ENCODE peak calls at places on chromosomes 1 and 21, in six cellular contexts. One of them, this sample, is unnamed.

GRCh38 chr1:54221113-54221834 is 21.3 kb downstream of the MRPL37 start:
- DNase-seq in Panc1: no peak
- DNase-seq in BJ: no peak
- DNase-seq in mammary epithelial cell: no peak
- DNase-seq in AG10803: no peak
- DNase-seq in GM06990: no peak
- DNase-seq in this sample: no peak

GRCh38 chr21:20353351-20353750 is 644.9 kb upstream of the NCAM2 start:
- DNase-seq in Panc1: no peak
- DNase-seq in BJ: no peak
- DNase-seq in mammary epithelial cell: no peak
- DNase-seq in AG10803: no peak
- DNase-seq in GM06990: no peak
- DNase-seq in this sample: no peak

GRCh38 chr1:208358681-208359080 is 114.5 kb upstream of the PLXNA2 start:
- DNase-seq in Panc1: no peak
- DNase-seq in BJ: no peak
- DNase-seq in mammary epithelial cell: no peak
- DNase-seq in AG10803: no peak
- DNase-seq in GM06990: no peak
- DNase-seq in this sample: no peak

GRCh38 chr1:117680316-117681002 is 74.6 kb downstream of the TENT5C start:
- DNase-seq in Panc1: no peak
- DNase-seq in BJ: no peak
- DNase-seq in mammary epithelial cell: no peak
- DNase-seq in AG10803: no peak
- DNase-seq in GM06990: no peak
- DNase-seq in this sample: no peak

GRCh38 chr1:82775402-82776000 is 974.8 kb downstream of the ADGRL2 start:
- DNase-seq in Panc1: peak
- DNase-seq in BJ: no peak
- DNase-seq in mammary epithelial cell: peak
- DNase-seq in AG10803: peak
- DNase-seq in GM06990: no peak
- DNase-seq in this sample: peak

GRCh38 chr1:244821134-244821533 is 14.3 kb upstream of the COX20 start:
- DNase-seq in Panc1: no peak
- DNase-seq in BJ: no peak
- DNase-seq in mammary epithelial cell: peak
- DNase-seq in AG10803: no peak
- DNase-seq in GM06990: no peak
- DNase-seq in this sample: no peak

GRCh38 chr1:244104309-244105060 is 53.4 kb downstream of the ZBTB18 start:
- DNase-seq in Panc1: no peak
- DNase-seq in BJ: peak
- DNase-seq in mammary epithelial cell: peak
- DNase-seq in AG10803: peak
- DNase-seq in GM06990: no peak
- DNase-seq in this sample: peak

GRCh38 chr1:26539722-26540121 is 10.2 kb downstream of the RPS6KA1 start:
- DNase-seq in Panc1: no peak
- DNase-seq in BJ: no peak
- DNase-seq in mammary epithelial cell: no peak
- DNase-seq in AG10803: no peak
- DNase-seq in GM06990: no peak
- DNase-seq in this sample: no peak

GRCh38 chr1:117371436-117372151 is 4.3 kb downstream of the MAN1A2 start:
- DNase-seq in Panc1: no peak
- DNase-seq in BJ: no peak
- DNase-seq in mammary epithelial cell: no peak
- DNase-seq in AG10803: peak
- DNase-seq in GM06990: no peak
- DNase-seq in this sample: no peak

GRCh38 chr21:31182231-31183129 is 144.2 kb upstream of the KRTAP19-8 start:
- DNase-seq in Panc1: no peak
- DNase-seq in BJ: no peak
- DNase-seq in mammary epithelial cell: no peak
- DNase-seq in AG10803: no peak
- DNase-seq in GM06990: no peak
- DNase-seq in this sample: no peak

GRCh38 chr21:35138665-35139381 is 89.7 kb upstream of the RUNX1 start:
- DNase-seq in Panc1: no peak
- DNase-seq in BJ: no peak
- DNase-seq in mammary epithelial cell: peak
- DNase-seq in AG10803: peak
- DNase-seq in GM06990: peak
- DNase-seq in this sample: peak

GRCh38 chr1:169271094-169271493 is 96.5 kb downstream of the NME7 start:
- DNase-seq in Panc1: no peak
- DNase-seq in BJ: no peak
- DNase-seq in mammary epithelial cell: no peak
- DNase-seq in AG10803: no peak
- DNase-seq in GM06990: no peak
- DNase-seq in this sample: no peak

GRCh38 chr1:229870381-229870780 is 196.7 kb upstream of the GALNT2 start:
- DNase-seq in Panc1: no peak
- DNase-seq in BJ: no peak
- DNase-seq in mammary epithelial cell: no peak
- DNase-seq in AG10803: no peak
- DNase-seq in GM06990: no peak
- DNase-seq in this sample: no peak

GRCh38 chr1:228993106-228993505 is 257.8 kb downstream of the RHOU start:
- DNase-seq in Panc1: no peak
- DNase-seq in BJ: no peak
- DNase-seq in mammary epithelial cell: no peak
- DNase-seq in AG10803: no peak
- DNase-seq in GM06990: no peak
- DNase-seq in this sample: no peak

GRCh38 chr1:180236698-180237509 is 6.8 kb downstream of the LHX4 start:
- DNase-seq in Panc1: no peak
- DNase-seq in BJ: no peak
- DNase-seq in mammary epithelial cell: no peak
- DNase-seq in AG10803: no peak
- DNase-seq in GM06990: no peak
- DNase-seq in this sample: no peak

GRCh38 chr1:208146650-208147049 is 97.5 kb downstream of the PLXNA2 start:
- DNase-seq in Panc1: no peak
- DNase-seq in BJ: no peak
- DNase-seq in mammary epithelial cell: no peak
- DNase-seq in AG10803: no peak
- DNase-seq in GM06990: no peak
- DNase-seq in this sample: no peak

GRCh38 chr1:23403038-23403336 is 21.6 kb downstream of the TCEA3 start:
- DNase-seq in Panc1: peak
- DNase-seq in BJ: no peak
- DNase-seq in mammary epithelial cell: peak
- DNase-seq in AG10803: peak
- DNase-seq in GM06990: no peak
- DNase-seq in this sample: peak

GRCh38 chr1:53636621-53637171 is 102.3 kb downstream of the GLIS1 start:
- DNase-seq in Panc1: no peak
- DNase-seq in BJ: no peak
- DNase-seq in mammary epithelial cell: no peak
- DNase-seq in AG10803: no peak
- DNase-seq in GM06990: no peak
- DNase-seq in this sample: no peak

GRCh38 chr1:222754386-222755139 is 17.6 kb downstream of the FAM177B start:
- DNase-seq in Panc1: peak
- DNase-seq in BJ: peak
- DNase-seq in mammary epithelial cell: peak
- DNase-seq in AG10803: peak
- DNase-seq in GM06990: no peak
- DNase-seq in this sample: peak

GRCh38 chr1:206633708-206634121 is 1.6 kb upstream of the DYRK3 start:
- DNase-seq in Panc1: peak
- DNase-seq in BJ: peak
- DNase-seq in mammary epithelial cell: peak
- DNase-seq in AG10803: peak
- DNase-seq in GM06990: no peak
- DNase-seq in this sample: peak

GRCh38 chr1:95007687-95008086 is 65.1 kb downstream of the ALG14 start:
- DNase-seq in Panc1: no peak
- DNase-seq in BJ: no peak
- DNase-seq in mammary epithelial cell: peak
- DNase-seq in AG10803: no peak
- DNase-seq in GM06990: no peak
- DNase-seq in this sample: no peak

GRCh38 chr1:244246334-244246733 is 195.3 kb downstream of the ZBTB18 start:
- DNase-seq in Panc1: no peak
- DNase-seq in BJ: no peak
- DNase-seq in mammary epithelial cell: no peak
- DNase-seq in AG10803: no peak
- DNase-seq in GM06990: no peak
- DNase-seq in this sample: no peak

GRCh38 chr1:51265618-51266017 is 29.5 kb downstream of the RNF11 start:
- DNase-seq in Panc1: no peak
- DNase-seq in BJ: no peak
- DNase-seq in mammary epithelial cell: no peak
- DNase-seq in AG10803: no peak
- DNase-seq in GM06990: no peak
- DNase-seq in this sample: no peak

GRCh38 chr1:180586671-180587155 is 27.9 kb downstream of the OVAAL start:
- DNase-seq in Panc1: no peak
- DNase-seq in BJ: no peak
- DNase-seq in mammary epithelial cell: peak
- DNase-seq in AG10803: peak
- DNase-seq in GM06990: no peak
- DNase-seq in this sample: peak

GRCh38 chr1:234369784-234370183 is 3.5 kb upstream of the COA6 start:
- DNase-seq in Panc1: no peak
- DNase-seq in BJ: no peak
- DNase-seq in mammary epithelial cell: peak
- DNase-seq in AG10803: no peak
- DNase-seq in GM06990: no peak
- DNase-seq in this sample: peak

GRCh38 chr1:74673351-74674111 is at the start of gene ERICH3:
- DNase-seq in Panc1: no peak
- DNase-seq in BJ: no peak
- DNase-seq in mammary epithelial cell: peak
- DNase-seq in AG10803: no peak
- DNase-seq in GM06990: peak
- DNase-seq in this sample: no peak

GRCh38 chr1:9588551-9589143 is at the start of gene TMEM201:
- DNase-seq in Panc1: peak
- DNase-seq in BJ: peak
- DNase-seq in mammary epithelial cell: peak
- DNase-seq in AG10803: peak
- DNase-seq in GM06990: peak
- DNase-seq in this sample: peak
- TF ChIP-seq CTCF in Panc1: peak
- TF ChIP-seq CTCF in BJ: peak
- TF ChIP-seq CTCF in mammary epithelial cell: peak
- TF ChIP-seq CTCF in AG10803: peak
- TF ChIP-seq CTCF in GM06990: peak
- TF ChIP-seq CTCF in this sample: peak

GRCh38 chr1:217066794-217067193 is 343.6 kb upstream of the ESRRG start:
- DNase-seq in Panc1: no peak
- DNase-seq in BJ: no peak
- DNase-seq in mammary epithelial cell: no peak
- DNase-seq in AG10803: no peak
- DNase-seq in GM06990: no peak
- DNase-seq in this sample: no peak
- H3K4me3 ChIP-seq in Panc1: no peak
- H3K4me3 ChIP-seq in BJ: no peak
- H3K4me3 ChIP-seq in mammary epithelial cell: no peak
- H3K4me3 ChIP-seq in AG10803: no peak
- H3K4me3 ChIP-seq in GM06990: no peak
- H3K4me3 ChIP-seq in this sample: no peak

GRCh38 chr1:110893908-110894490 is 21.1 kb downstream of the CD53 start:
- DNase-seq in Panc1: no peak
- DNase-seq in BJ: no peak
- DNase-seq in mammary epithelial cell: peak
- DNase-seq in AG10803: no peak
- DNase-seq in GM06990: no peak
- DNase-seq in this sample: no peak
- TF ChIP-seq CTCF in Panc1: no peak
- TF ChIP-seq CTCF in BJ: no peak
- TF ChIP-seq CTCF in mammary epithelial cell: peak
- TF ChIP-seq CTCF in AG10803: no peak
- TF ChIP-seq CTCF in GM06990: no peak
- TF ChIP-seq CTCF in this sample: no peak

GRCh38 chr1:1164361-1164700 is 9.3 kb upstream of the TTLL10 start:
- DNase-seq in Panc1: no peak
- DNase-seq in BJ: no peak
- DNase-seq in mammary epithelial cell: no peak
- DNase-seq in AG10803: no peak
- DNase-seq in GM06990: no peak
- DNase-seq in this sample: no peak

GRCh38 chr1:1161078-1161682 is 12.5 kb upstream of the TTLL10 start:
- DNase-seq in Panc1: no peak
- DNase-seq in BJ: no peak
- DNase-seq in mammary epithelial cell: no peak
- DNase-seq in AG10803: no peak
- DNase-seq in GM06990: no peak
- DNase-seq in this sample: no peak

GRCh38 chr1:1163538-1164070 is 10.1 kb upstream of the TTLL10 start:
- DNase-seq in Panc1: no peak
- DNase-seq in BJ: no peak
- DNase-seq in mammary epithelial cell: no peak
- DNase-seq in AG10803: no peak
- DNase-seq in GM06990: no peak
- DNase-seq in this sample: no peak

GRCh38 chr1:1161683-1162079 is 12.0 kb upstream of the TTLL10 start:
- DNase-seq in Panc1: no peak
- DNase-seq in BJ: no peak
- DNase-seq in mammary epithelial cell: no peak
- DNase-seq in AG10803: no peak
- DNase-seq in GM06990: no peak
- DNase-seq in this sample: no peak

GRCh38 chr1:1162597-1163537 is 10.8 kb upstream of the TTLL10 start:
- DNase-seq in Panc1: no peak
- DNase-seq in BJ: no peak
- DNase-seq in mammary epithelial cell: peak
- DNase-seq in AG10803: no peak
- DNase-seq in GM06990: no peak
- DNase-seq in this sample: no peak
- H3K4me3 ChIP-seq in Panc1: no peak
- H3K4me3 ChIP-seq in BJ: no peak
- H3K4me3 ChIP-seq in mammary epithelial cell: peak
- H3K4me3 ChIP-seq in AG10803: no peak
- H3K4me3 ChIP-seq in GM06990: no peak
- H3K4me3 ChIP-seq in this sample: no peak

GRCh38 chr1:76015478-76016103 is 59.0 kb upstream of the ST6GALNAC3 start:
- DNase-seq in Panc1: no peak
- DNase-seq in BJ: no peak
- DNase-seq in mammary epithelial cell: no peak
- DNase-seq in AG10803: no peak
- DNase-seq in GM06990: no peak
- DNase-seq in this sample: no peak
- TF ChIP-seq CTCF in Panc1: no peak
- TF ChIP-seq CTCF in BJ: no peak
- TF ChIP-seq CTCF in mammary epithelial cell: no peak
- TF ChIP-seq CTCF in AG10803: no peak
- TF ChIP-seq CTCF in GM06990: no peak
- TF ChIP-seq CTCF in this sample: no peak

GRCh38 chr1:197683895-197684553 is 91.3 kb downstream of the DENND1B start:
- DNase-seq in Panc1: no peak
- DNase-seq in BJ: no peak
- DNase-seq in mammary epithelial cell: peak
- DNase-seq in AG10803: no peak
- DNase-seq in GM06990: no peak
- DNase-seq in this sample: no peak
- H3K4me3 ChIP-seq in Panc1: no peak
- H3K4me3 ChIP-seq in BJ: no peak
- H3K4me3 ChIP-seq in mammary epithelial cell: no peak
- H3K4me3 ChIP-seq in AG10803: no peak
- H3K4me3 ChIP-seq in GM06990: no peak
- H3K4me3 ChIP-seq in this sample: no peak

This sample was measured in astrocyte of the spinal cord.